ENCODE peak calls at places on chromosomes 1 and 21, in six cellular contexts. W is trophoblast cell; S is body of pancreas; L is astrocyte of the spinal cord; A is CD8-positive, alpha-beta memory T cell; V is PC-9. T is an unnamed sample.

GRCh38 chr1:22208265-22208972 is 65.5 kb upstream of the WNT4 start:
- DNase-seq in W (no peak), S (peak), L (no peak), A (no peak), V (no peak), T (no peak)

GRCh38 chr1:42940851-42941639 is 17.6 kb downstream of the SLC2A1 start:
- DNase-seq in W (peak), S (no peak), L (peak), A (no peak), V (peak), T (no peak)

GRCh38 chr21:45308211-45309068 is 20.7 kb upstream of the POFUT2 start:
- DNase-seq in W (no peak), S (peak), L (peak), A (no peak), V (no peak), T (no peak)

GRCh38 chr1:6495041-6495441 is 3.6 kb upstream of the PLEKHG5 start:
- DNase-seq in W (no peak), S (no peak), L (no peak), A (no peak), V (no peak), T (no peak)

GRCh38 chr21:43362928-43363314 is 64.0 kb downstream of the SIK1 start:
- DNase-seq in W (no peak), S (no peak), L (peak), A (peak), V (no peak), T (no peak)

GRCh38 chr21:35777081-35777480 is 283.2 kb downstream of the SETD4 start:
- DNase-seq in W (no peak), S (no peak), L (no peak), A (no peak), V (no peak), T (no peak)

GRCh38 chr1:117895482-117896114 is 33.8 kb downstream of the GDAP2 start:
- DNase-seq in W (peak), S (peak), L (peak), A (peak), V (peak), T (peak)

GRCh38 chr1:168763031-168763430 is 34.0 kb upstream of the DPT start:
- DNase-seq in W (no peak), S (no peak), L (no peak), A (no peak), V (no peak), T (no peak)

GRCh38 chr21:37063433-37063832 is 9.4 kb downstream of the PIGP start:
- DNase-seq in W (no peak), S (no peak), L (no peak), A (no peak), V (no peak), T (no peak)

GRCh38 chr1:223319913-223320600 is 43.9 kb downstream of the SUSD4 start:
- DNase-seq in W (no peak), S (no peak), L (no peak), A (no peak), V (no peak), T (no peak)

GRCh38 chr1:83545450-83545849 is 453.5 kb downstream of the TTLL7 start:
- DNase-seq in W (no peak), S (no peak), L (no peak), A (no peak), V (no peak), T (peak)

GRCh38 chr1:244552336-244552735 is 91.3 kb downstream of the CATSPERE start:
- DNase-seq in W (peak), S (no peak), L (no peak), A (no peak), V (no peak), T (no peak)

GRCh38 chr1:44296794-44297193 is 58.3 kb downstream of the ERI3 start:
- DNase-seq in W (no peak), S (no peak), L (no peak), A (no peak), V (no peak), T (no peak)

GRCh38 chr1:18970358-18970757 is 13.9 kb upstream of the IFFO2 start:
- DNase-seq in W (no peak), S (peak), L (no peak), A (no peak), V (no peak), T (no peak)

GRCh38 chr1:89887270-89887669 is 66.4 kb downstream of the LRRC8D start:
- DNase-seq in W (peak), S (no peak), L (no peak), A (no peak), V (no peak), T (no peak)

GRCh38 chr1:83632906-83633305 is 366.0 kb downstream of the TTLL7 start:
- DNase-seq in W (no peak), S (no peak), L (no peak), A (no peak), V (no peak), T (no peak)

GRCh38 chr1:178389441-178389840 is 107.3 kb downstream of the CLEC20A start:
- DNase-seq in W (no peak), S (no peak), L (no peak), A (no peak), V (no peak), T (no peak)

GRCh38 chr1:178396789-178397188 is 100.0 kb downstream of the CLEC20A start:
- DNase-seq in W (no peak), S (no peak), L (no peak), A (no peak), V (no peak), T (no peak)

GRCh38 chr1:178397678-178398077 is 99.1 kb downstream of the CLEC20A start:
- DNase-seq in W (no peak), S (no peak), L (peak), A (no peak), V (no peak), T (no peak)

GRCh38 chr1:178388398-178389161 is 108.2 kb downstream of the CLEC20A start:
- DNase-seq in W (no peak), S (no peak), L (peak), A (no peak), V (no peak), T (no peak)

GRCh38 chr1:178393370-178393769 is 103.4 kb downstream of the CLEC20A start:
- DNase-seq in W (no peak), S (no peak), L (no peak), A (no peak), V (no peak), T (no peak)
- H3K4me3 ChIP-seq in W (no peak), S (no peak), L (no peak), A (no peak), V (no peak), T (no peak)

GRCh38 chr1:182841368-182841988 is 2.3 kb downstream of the DHX9 start:
- DNase-seq in W (no peak), S (no peak), L (peak), A (no peak), V (no peak), T (no peak)

GRCh38 chr1:182839209-182840065 is at the start of gene DHX9:
- DNase-seq in W (peak), S (peak), L (peak), A (peak), V (peak), T (peak)

GRCh38 chr1:182845379-182845778 is 6.2 kb downstream of the DHX9 start:
- DNase-seq in W (no peak), S (no peak), L (no peak), A (no peak), V (no peak), T (no peak)

GRCh38 chr1:182845894-182846293 is 6.7 kb downstream of the DHX9 start:
- DNase-seq in W (no peak), S (no peak), L (no peak), A (no peak), V (no peak), T (no peak)

DNA sequence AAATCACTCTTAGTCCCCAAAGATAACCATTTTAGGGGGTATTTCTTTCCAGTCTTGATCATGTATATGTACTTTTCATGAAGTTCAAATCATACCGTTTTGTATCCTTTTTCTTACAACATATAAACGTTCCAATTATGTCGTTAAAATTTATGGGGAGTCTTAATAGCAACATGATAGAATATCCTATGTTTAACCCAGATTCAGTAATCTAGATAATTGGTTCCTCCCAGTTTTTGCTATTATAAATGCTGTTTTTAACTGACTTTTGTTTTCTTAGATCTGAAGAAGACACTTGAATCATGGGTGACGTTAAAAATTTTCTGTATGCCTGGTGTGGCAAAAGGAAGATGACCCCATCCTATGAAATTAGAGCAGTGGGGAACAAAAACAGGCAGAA is 3.1 kb downstream of the DHX9 start:
- DNase-seq in W (no peak), S (no peak), L (no peak), A (no peak), V (no peak), T (no peak)
- H3K4me3 ChIP-seq in W (no peak), S (no peak), L (no peak), A (no peak), V (peak), T (no peak)

GRCh38 chr1:116825400-116825734 is 71.1 kb downstream of the CD2 start:
- DNase-seq in W (no peak), S (no peak), L (no peak), A (no peak), V (no peak), T (no peak)
- H3K4me3 ChIP-seq in W (no peak), S (no peak), L (no peak), A (no peak), V (no peak), T (no peak)

DNA sequence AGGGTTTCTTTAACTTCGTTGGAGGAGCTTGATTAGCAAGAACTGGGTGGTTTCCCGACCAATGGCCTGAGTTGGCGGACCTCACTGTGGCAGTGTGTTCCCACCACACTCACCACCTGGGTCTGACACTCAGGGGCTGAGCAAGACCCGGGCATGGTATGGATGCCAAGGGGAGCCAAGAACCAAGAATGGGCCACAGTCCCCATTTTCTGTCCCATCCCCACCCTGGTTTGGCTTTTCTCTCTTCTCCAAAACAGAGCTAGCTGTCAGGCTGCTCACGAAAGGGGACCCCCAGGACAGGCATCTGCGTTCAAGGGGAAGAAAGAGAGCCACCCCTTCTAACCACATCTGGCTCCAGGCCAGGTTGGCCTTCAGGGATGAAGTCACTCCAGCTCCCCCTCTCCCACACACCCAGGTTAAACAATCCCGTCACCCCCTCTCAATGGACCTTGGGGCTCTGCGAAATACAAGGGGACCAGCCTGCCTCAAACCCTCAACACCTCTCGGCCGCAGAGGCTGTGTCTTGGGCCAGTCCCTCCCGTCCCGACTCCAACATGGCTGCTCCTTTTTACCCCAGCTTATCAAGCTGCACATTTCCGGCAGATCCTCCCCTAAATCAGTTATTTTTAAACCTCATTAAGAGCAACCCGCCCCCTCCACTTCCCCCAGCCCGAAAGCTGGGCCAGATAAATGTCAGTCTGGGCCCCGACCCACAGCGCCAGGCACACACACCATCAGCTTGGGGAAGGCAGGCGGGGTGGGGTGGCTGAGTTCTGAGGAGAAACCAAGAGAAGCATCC is 3.4 kb downstream of the TAGLN2 start:
- DNase-seq in W (no peak), S (no peak), L (no peak), A (peak), V (no peak), T (no peak)
- H3K4me3 ChIP-seq in W (no peak), S (no peak), L (peak), A (peak), V (peak), T (no peak)

DNA sequence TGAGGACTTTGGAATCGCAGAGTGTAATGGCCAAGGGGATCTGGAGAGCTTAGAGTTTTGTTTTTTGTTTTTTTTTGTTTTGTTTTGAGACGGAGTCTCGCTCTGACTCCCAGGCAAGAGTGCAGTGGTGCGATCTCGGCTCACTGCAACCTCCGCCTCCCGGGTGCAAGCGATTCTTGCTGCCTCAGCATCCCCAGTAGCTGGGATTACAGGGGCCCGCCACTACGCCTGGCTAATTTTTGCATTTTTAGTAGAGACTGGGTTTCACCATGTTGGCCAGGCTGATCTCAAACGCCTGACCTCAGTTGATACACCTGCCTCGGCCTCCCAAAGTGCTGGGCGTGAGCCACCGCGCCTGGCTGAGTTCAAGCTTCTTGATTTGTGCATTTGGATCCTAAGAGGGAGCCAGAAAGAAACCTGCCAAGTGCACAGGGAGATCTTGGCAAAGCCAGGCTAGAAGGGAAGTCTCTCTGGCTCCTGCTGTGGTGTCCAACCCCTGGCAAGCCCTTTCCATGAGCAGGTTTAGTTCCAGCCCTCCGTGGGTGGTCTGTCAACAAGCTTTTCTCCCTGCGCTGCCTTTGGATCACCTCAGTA is 852 bp downstream of the FAAH start:
- DNase-seq in W (no peak), S (no peak), L (no peak), A (no peak), V (no peak), T (peak)
- H3K4me3 ChIP-seq in W (no peak), S (peak), L (no peak), A (no peak), V (peak), T (peak)

GRCh38 chr1:228405979-228406265 is 713 bp downstream of the TRIM11 start:
- DNase-seq in W (no peak), S (no peak), L (no peak), A (no peak), V (no peak), T (no peak)

GRCh38 chr1:228402638-228403025 is 4.0 kb downstream of the TRIM11 start:
- DNase-seq in W (no peak), S (no peak), L (no peak), A (no peak), V (no peak), T (no peak)

GRCh38 chr1:228403231-228403631 is 3.4 kb downstream of the TRIM11 start:
- DNase-seq in W (no peak), S (no peak), L (no peak), A (no peak), V (no peak), T (no peak)

GRCh38 chr1:228405200-228405978 is 1.2 kb downstream of the TRIM11 start:
- DNase-seq in W (no peak), S (no peak), L (no peak), A (no peak), V (no peak), T (no peak)

DNA sequence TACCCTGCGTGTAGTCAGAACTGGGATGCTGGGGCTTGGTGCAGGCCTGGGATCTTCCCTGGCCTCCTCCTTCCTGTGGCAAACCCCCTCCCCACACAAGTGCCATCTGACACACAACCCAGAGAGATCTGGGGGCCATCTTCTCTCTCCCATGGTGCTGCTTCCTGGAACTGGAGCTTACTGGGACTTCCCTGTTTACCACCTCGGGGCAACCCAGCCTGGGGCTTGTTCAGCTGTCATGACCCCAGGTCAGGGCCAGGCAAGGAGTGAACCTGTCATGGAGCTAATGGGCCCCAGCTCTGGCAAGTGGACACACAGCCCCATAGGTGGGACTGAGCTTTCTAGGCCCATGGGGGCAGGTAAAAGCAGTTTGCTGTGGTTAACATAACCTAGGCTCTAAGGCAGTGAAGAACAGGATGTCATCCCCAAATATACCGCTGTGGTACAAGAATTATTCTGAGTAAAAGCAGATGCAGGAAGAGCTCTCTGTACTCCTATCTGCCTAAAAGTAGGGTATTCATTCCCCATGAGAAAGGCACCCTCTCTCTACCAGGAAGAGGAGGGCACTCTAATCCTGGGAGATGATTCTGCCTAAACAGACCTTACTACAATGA is 2.4 kb downstream of the TRIM11 start:
- DNase-seq in W (no peak), S (no peak), L (no peak), A (no peak), V (no peak), T (no peak)
- H3K4me3 ChIP-seq in W (no peak), S (no peak), L (no peak), A (peak), V (peak), T (peak)

DNA sequence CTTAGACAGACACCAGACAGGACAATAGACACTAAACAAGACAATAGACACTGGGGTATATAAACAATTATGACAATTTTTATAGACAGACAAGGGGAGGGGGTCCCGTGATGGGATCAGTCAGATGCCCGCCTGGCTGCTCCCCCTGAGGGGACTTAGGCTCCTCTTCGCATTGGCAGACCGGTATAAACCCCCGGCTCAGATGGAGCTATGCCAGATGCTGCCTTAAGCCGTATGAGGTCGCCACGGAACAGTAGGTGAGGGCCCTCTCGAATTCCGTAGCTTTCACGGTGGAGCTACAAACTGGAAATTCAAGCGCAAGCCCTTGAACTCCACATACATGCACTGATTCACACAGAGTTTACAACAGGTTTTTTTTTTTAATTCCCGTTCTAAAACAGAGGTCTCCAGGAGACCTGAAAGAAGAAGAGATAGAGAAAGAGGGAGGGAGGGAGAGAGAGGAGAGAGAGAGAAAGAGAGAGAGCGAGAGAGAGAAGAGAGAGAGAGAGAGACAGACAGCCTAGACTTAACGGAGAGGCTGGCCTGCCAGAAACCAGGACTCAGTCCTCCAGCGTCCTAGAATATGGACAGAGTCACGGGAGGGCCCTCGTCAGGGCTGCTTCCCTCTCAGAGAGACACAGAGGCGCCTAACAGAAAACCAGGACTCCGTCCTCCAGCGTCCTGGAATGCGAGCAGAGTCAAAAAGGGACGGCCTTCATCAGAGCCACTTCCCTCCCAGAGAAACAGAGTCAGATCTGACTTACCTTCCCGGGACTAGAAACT is 24.4 kb upstream of the TMEM54 start:
- DNase-seq in W (peak), S (peak), L (peak), A (peak), V (no peak), T (no peak)
- H3K4me3 ChIP-seq in W (no peak), S (no peak), L (no peak), A (no peak), V (no peak), T (no peak)